ENCODE peak calls at places on chromosomes 6 and 20, in eight cellular contexts. One of them, this sample, is unnamed. For H3K36me3, the result is how much of the 10 kb centered on the place peaks cover.

GRCh38 chr6:80676386-80676785 is 569.9 kb downstream of the BCKDHB start:
- DNase-seq in suprapubic skin: no peak
- DNase-seq in HAP-1: no peak
- DNase-seq in CD8-positive, alpha-beta memory T cell: no peak
- DNase-seq in effector memory CD4-positive, alpha-beta T cell: no peak
- DNase-seq in esophagus muscularis mucosa: no peak
- DNase-seq in transverse colon: no peak
- DNase-seq in ovary: no peak
- DNase-seq in this sample: no peak

GRCh38 chr20:61972910-61973508 is 92.7 kb downstream of the TAF4 start:
- DNase-seq in suprapubic skin: no peak
- DNase-seq in HAP-1: no peak
- DNase-seq in CD8-positive, alpha-beta memory T cell: no peak
- DNase-seq in effector memory CD4-positive, alpha-beta T cell: no peak
- DNase-seq in esophagus muscularis mucosa: no peak
- DNase-seq in transverse colon: no peak
- DNase-seq in ovary: no peak
- DNase-seq in this sample: no peak

GRCh38 chr20:60583741-60584140 is 625.5 kb downstream of the CDH26 start:
- DNase-seq in suprapubic skin: no peak
- DNase-seq in HAP-1: no peak
- DNase-seq in CD8-positive, alpha-beta memory T cell: no peak
- DNase-seq in effector memory CD4-positive, alpha-beta T cell: no peak
- DNase-seq in esophagus muscularis mucosa: no peak
- DNase-seq in transverse colon: no peak
- DNase-seq in ovary: no peak
- DNase-seq in this sample: no peak

GRCh38 chr6:4313044-4313686 is 177.8 kb upstream of the ECI2 start:
- DNase-seq in suprapubic skin: peak
- DNase-seq in HAP-1: no peak
- DNase-seq in CD8-positive, alpha-beta memory T cell: no peak
- DNase-seq in effector memory CD4-positive, alpha-beta T cell: no peak
- DNase-seq in esophagus muscularis mucosa: peak
- DNase-seq in transverse colon: peak
- DNase-seq in ovary: no peak
- DNase-seq in this sample: no peak

GRCh38 chr20:38222231-38222922 is 38.2 kb downstream of the KIAA1755 start:
- DNase-seq in suprapubic skin: peak
- DNase-seq in HAP-1: peak
- DNase-seq in CD8-positive, alpha-beta memory T cell: peak
- DNase-seq in effector memory CD4-positive, alpha-beta T cell: peak
- DNase-seq in esophagus muscularis mucosa: no peak
- DNase-seq in transverse colon: peak
- DNase-seq in ovary: peak
- DNase-seq in this sample: peak

GRCh38 chr20:37968726-37969401 is 64.4 kb downstream of the TTI1 start:
- DNase-seq in suprapubic skin: no peak
- DNase-seq in HAP-1: no peak
- DNase-seq in CD8-positive, alpha-beta memory T cell: no peak
- DNase-seq in effector memory CD4-positive, alpha-beta T cell: no peak
- DNase-seq in esophagus muscularis mucosa: peak
- DNase-seq in transverse colon: no peak
- DNase-seq in ovary: no peak
- DNase-seq in this sample: no peak

GRCh38 chr6:147381734-147382133 is 126.8 kb upstream of the SAMD5 start:
- DNase-seq in suprapubic skin: no peak
- DNase-seq in HAP-1: no peak
- DNase-seq in CD8-positive, alpha-beta memory T cell: no peak
- DNase-seq in effector memory CD4-positive, alpha-beta T cell: no peak
- DNase-seq in esophagus muscularis mucosa: no peak
- DNase-seq in transverse colon: no peak
- DNase-seq in ovary: no peak
- DNase-seq in this sample: no peak

GRCh38 chr20:22425344-22426295 is 158.8 kb downstream of the FOXA2 start:
- DNase-seq in suprapubic skin: no peak
- DNase-seq in HAP-1: no peak
- DNase-seq in CD8-positive, alpha-beta memory T cell: no peak
- DNase-seq in effector memory CD4-positive, alpha-beta T cell: no peak
- DNase-seq in esophagus muscularis mucosa: no peak
- DNase-seq in transverse colon: no peak
- DNase-seq in ovary: no peak
- DNase-seq in this sample: no peak

GRCh38 chr6:128280960-128281359 is 239.4 kb downstream of the PTPRK start:
- DNase-seq in suprapubic skin: no peak
- DNase-seq in HAP-1: no peak
- DNase-seq in CD8-positive, alpha-beta memory T cell: no peak
- DNase-seq in effector memory CD4-positive, alpha-beta T cell: no peak
- DNase-seq in esophagus muscularis mucosa: no peak
- DNase-seq in transverse colon: no peak
- DNase-seq in ovary: no peak
- DNase-seq in this sample: no peak

GRCh38 chr20:61744691-61745396 is 320.8 kb downstream of the TAF4 start:
- DNase-seq in suprapubic skin: no peak
- DNase-seq in HAP-1: no peak
- DNase-seq in CD8-positive, alpha-beta memory T cell: no peak
- DNase-seq in effector memory CD4-positive, alpha-beta T cell: no peak
- DNase-seq in esophagus muscularis mucosa: no peak
- DNase-seq in transverse colon: no peak
- DNase-seq in ovary: no peak
- DNase-seq in this sample: no peak

GRCh38 chr6:125302840-125303511 is 1.2 kb upstream of the HDDC2 start:
- DNase-seq in suprapubic skin: no peak
- DNase-seq in HAP-1: no peak
- DNase-seq in CD8-positive, alpha-beta memory T cell: no peak
- DNase-seq in effector memory CD4-positive, alpha-beta T cell: no peak
- DNase-seq in esophagus muscularis mucosa: no peak
- DNase-seq in transverse colon: no peak
- DNase-seq in ovary: no peak
- DNase-seq in this sample: no peak

GRCh38 chr6:3266170-3266569 is 7.4 kb downstream of the PSMG4 start:
- DNase-seq in suprapubic skin: no peak
- DNase-seq in HAP-1: no peak
- DNase-seq in CD8-positive, alpha-beta memory T cell: no peak
- DNase-seq in effector memory CD4-positive, alpha-beta T cell: no peak
- DNase-seq in esophagus muscularis mucosa: no peak
- DNase-seq in transverse colon: no peak
- DNase-seq in ovary: no peak
- DNase-seq in this sample: no peak

GRCh38 chr6:30821862-30822784 is 62.2 kb upstream of the DDR1 start:
- DNase-seq in suprapubic skin: no peak
- DNase-seq in HAP-1: no peak
- DNase-seq in CD8-positive, alpha-beta memory T cell: no peak
- DNase-seq in effector memory CD4-positive, alpha-beta T cell: no peak
- DNase-seq in esophagus muscularis mucosa: no peak
- DNase-seq in transverse colon: no peak
- DNase-seq in ovary: no peak
- DNase-seq in this sample: no peak

GRCh38 chr6:5846335-5846734 is 160.4 kb downstream of the NRN1 start:
- DNase-seq in suprapubic skin: no peak
- DNase-seq in HAP-1: no peak
- DNase-seq in CD8-positive, alpha-beta memory T cell: no peak
- DNase-seq in effector memory CD4-positive, alpha-beta T cell: no peak
- DNase-seq in esophagus muscularis mucosa: no peak
- DNase-seq in transverse colon: no peak
- DNase-seq in ovary: no peak
- DNase-seq in this sample: no peak

GRCh38 chr6:107956586-107957164 is 1.3 kb downstream of the SEC63 start:
- DNase-seq in suprapubic skin: no peak
- DNase-seq in HAP-1: no peak
- DNase-seq in CD8-positive, alpha-beta memory T cell: no peak
- DNase-seq in effector memory CD4-positive, alpha-beta T cell: no peak
- DNase-seq in esophagus muscularis mucosa: no peak
- DNase-seq in transverse colon: no peak
- DNase-seq in ovary: no peak
- DNase-seq in this sample: no peak

GRCh38 chr6:13273931-13274706 is 54.2 kb downstream of the TBC1D7 start:
- DNase-seq in suprapubic skin: no peak
- DNase-seq in HAP-1: no peak
- DNase-seq in CD8-positive, alpha-beta memory T cell: peak
- DNase-seq in effector memory CD4-positive, alpha-beta T cell: peak
- DNase-seq in esophagus muscularis mucosa: no peak
- DNase-seq in transverse colon: peak
- DNase-seq in ovary: no peak
- DNase-seq in this sample: no peak

DNA sequence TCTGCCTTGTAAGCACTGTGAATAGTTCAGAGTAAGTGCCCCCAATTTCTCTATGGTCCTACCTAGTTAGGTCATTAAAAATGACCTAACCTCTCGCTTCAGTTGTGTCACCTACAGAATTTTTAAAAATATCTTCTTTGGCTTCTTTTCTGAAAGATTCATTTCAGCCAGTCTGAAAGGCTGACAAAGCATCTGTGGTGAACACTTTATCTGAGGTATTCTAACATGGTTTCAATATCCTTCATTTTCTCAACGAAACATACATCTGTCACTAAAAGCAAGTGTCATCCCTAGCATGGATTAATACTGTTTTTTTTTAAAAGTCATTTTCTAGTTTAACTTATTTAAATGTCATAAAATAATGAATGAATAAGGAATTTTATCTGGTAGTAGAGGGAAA is 5.1 kb downstream of the DPM1 start:
- DNase-seq in suprapubic skin: no peak
- DNase-seq in HAP-1: no peak
- DNase-seq in CD8-positive, alpha-beta memory T cell: no peak
- DNase-seq in effector memory CD4-positive, alpha-beta T cell: no peak
- DNase-seq in esophagus muscularis mucosa: no peak
- DNase-seq in transverse colon: no peak
- DNase-seq in ovary: no peak
- DNase-seq in this sample: no peak
- H3K36me3 ChIP-seq in suprapubic skin: under half
- H3K36me3 ChIP-seq in HAP-1: half or more
- H3K36me3 ChIP-seq in CD8-positive, alpha-beta memory T cell: under half
- H3K36me3 ChIP-seq in effector memory CD4-positive, alpha-beta T cell: under half
- H3K36me3 ChIP-seq in esophagus muscularis mucosa: half or more
- H3K36me3 ChIP-seq in transverse colon: under half
- H3K36me3 ChIP-seq in ovary: under half
- H3K36me3 ChIP-seq in this sample: under half

GRCh38 chr6:7562769-7563168 is 21.3 kb downstream of the DSP start:
- DNase-seq in suprapubic skin: no peak
- DNase-seq in HAP-1: no peak
- DNase-seq in CD8-positive, alpha-beta memory T cell: no peak
- DNase-seq in effector memory CD4-positive, alpha-beta T cell: no peak
- DNase-seq in esophagus muscularis mucosa: no peak
- DNase-seq in transverse colon: no peak
- DNase-seq in ovary: no peak
- DNase-seq in this sample: no peak

GRCh38 chr6:7559196-7559595 is 17.7 kb downstream of the DSP start:
- DNase-seq in suprapubic skin: no peak
- DNase-seq in HAP-1: no peak
- DNase-seq in CD8-positive, alpha-beta memory T cell: no peak
- DNase-seq in effector memory CD4-positive, alpha-beta T cell: no peak
- DNase-seq in esophagus muscularis mucosa: peak
- DNase-seq in transverse colon: no peak
- DNase-seq in ovary: no peak
- DNase-seq in this sample: no peak

GRCh38 chr6:7561153-7561964 is 19.9 kb downstream of the DSP start:
- DNase-seq in suprapubic skin: no peak
- DNase-seq in HAP-1: no peak
- DNase-seq in CD8-positive, alpha-beta memory T cell: no peak
- DNase-seq in effector memory CD4-positive, alpha-beta T cell: no peak
- DNase-seq in esophagus muscularis mucosa: no peak
- DNase-seq in transverse colon: peak
- DNase-seq in ovary: no peak
- DNase-seq in this sample: no peak

GRCh38 chr6:7557652-7558051 is 16.2 kb downstream of the DSP start:
- DNase-seq in suprapubic skin: no peak
- DNase-seq in HAP-1: no peak
- DNase-seq in CD8-positive, alpha-beta memory T cell: no peak
- DNase-seq in effector memory CD4-positive, alpha-beta T cell: no peak
- DNase-seq in esophagus muscularis mucosa: no peak
- DNase-seq in transverse colon: no peak
- DNase-seq in ovary: no peak
- DNase-seq in this sample: no peak

DNA sequence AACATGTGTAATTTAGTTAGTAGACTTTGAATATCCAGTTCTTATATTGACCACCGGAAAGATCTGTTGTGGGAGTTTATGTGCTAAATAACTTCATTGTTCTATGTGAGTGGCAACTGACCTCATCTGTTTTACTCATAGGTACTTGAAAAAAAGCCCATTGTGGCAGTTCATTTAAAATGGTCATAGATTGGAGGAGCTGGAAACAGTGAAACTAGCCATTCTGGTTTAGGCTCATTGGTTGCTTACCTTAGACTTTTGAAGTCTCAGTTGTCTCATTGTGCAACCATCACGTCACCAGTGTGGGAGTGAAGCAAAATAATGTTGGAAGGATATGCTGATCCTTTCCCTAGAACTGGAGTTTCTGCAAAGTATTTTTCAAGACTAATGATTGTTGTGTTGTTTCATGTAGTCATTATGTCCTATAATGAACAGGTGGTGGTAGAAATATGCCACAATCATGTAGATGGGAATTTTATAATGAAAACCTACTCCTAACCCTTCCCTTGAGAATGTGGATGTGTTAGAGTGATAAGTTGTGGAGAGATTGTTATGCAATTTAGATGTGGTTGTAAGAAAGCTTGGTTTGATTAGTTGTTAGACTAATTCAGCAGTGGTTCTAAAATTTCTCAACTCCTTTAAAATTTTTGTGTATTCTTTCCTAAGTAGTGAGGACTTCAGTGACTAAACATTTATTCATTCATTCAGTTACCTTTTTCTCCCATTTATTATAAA is 18.3 kb downstream of the DSP start:
- DNase-seq in suprapubic skin: no peak
- DNase-seq in HAP-1: no peak
- DNase-seq in CD8-positive, alpha-beta memory T cell: no peak
- DNase-seq in effector memory CD4-positive, alpha-beta T cell: no peak
- DNase-seq in esophagus muscularis mucosa: peak
- DNase-seq in transverse colon: no peak
- DNase-seq in ovary: no peak
- DNase-seq in this sample: no peak
- H3K36me3 ChIP-seq in suprapubic skin: half or more
- H3K36me3 ChIP-seq in HAP-1: under half
- H3K36me3 ChIP-seq in CD8-positive, alpha-beta memory T cell: under half
- H3K36me3 ChIP-seq in effector memory CD4-positive, alpha-beta T cell: under half
- H3K36me3 ChIP-seq in esophagus muscularis mucosa: under half
- H3K36me3 ChIP-seq in transverse colon: under half
- H3K36me3 ChIP-seq in ovary: under half
- H3K36me3 ChIP-seq in this sample: under half

DNA sequence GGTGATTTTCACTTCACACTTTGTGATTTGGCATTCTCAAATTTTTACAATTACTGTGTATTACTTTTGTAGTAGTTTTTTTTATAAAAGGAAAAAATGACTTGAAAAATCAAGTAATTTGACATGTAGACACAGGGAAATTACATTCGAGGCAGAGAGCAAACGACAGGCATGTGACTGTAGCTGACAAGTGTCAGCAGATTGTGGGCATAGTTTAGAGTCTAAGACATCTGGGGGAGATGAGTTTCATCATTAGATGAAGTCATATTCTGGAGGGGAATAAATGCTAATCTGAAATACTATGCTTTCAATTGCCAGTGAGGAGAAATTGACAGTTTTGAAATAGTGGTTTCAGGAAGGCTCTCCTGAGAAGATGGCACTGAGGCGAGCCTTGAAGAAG is 126.0 kb downstream of the MTHFD1L start:
- DNase-seq in suprapubic skin: no peak
- DNase-seq in HAP-1: no peak
- DNase-seq in CD8-positive, alpha-beta memory T cell: no peak
- DNase-seq in effector memory CD4-positive, alpha-beta T cell: no peak
- DNase-seq in esophagus muscularis mucosa: no peak
- DNase-seq in transverse colon: no peak
- DNase-seq in ovary: no peak
- DNase-seq in this sample: no peak
- H3K36me3 ChIP-seq in suprapubic skin: under half
- H3K36me3 ChIP-seq in HAP-1: under half
- H3K36me3 ChIP-seq in CD8-positive, alpha-beta memory T cell: under half
- H3K36me3 ChIP-seq in effector memory CD4-positive, alpha-beta T cell: under half
- H3K36me3 ChIP-seq in esophagus muscularis mucosa: under half
- H3K36me3 ChIP-seq in transverse colon: under half
- H3K36me3 ChIP-seq in ovary: under half
- H3K36me3 ChIP-seq in this sample: under half

GRCh38 chr20:41078329-41078728 is 49.7 kb downstream of the TOP1 start:
- DNase-seq in suprapubic skin: no peak
- DNase-seq in HAP-1: peak
- DNase-seq in CD8-positive, alpha-beta memory T cell: no peak
- DNase-seq in effector memory CD4-positive, alpha-beta T cell: no peak
- DNase-seq in esophagus muscularis mucosa: no peak
- DNase-seq in transverse colon: no peak
- DNase-seq in ovary: no peak
- DNase-seq in this sample: no peak
- H3K36me3 ChIP-seq in suprapubic skin: under half
- H3K36me3 ChIP-seq in HAP-1: under half
- H3K36me3 ChIP-seq in CD8-positive, alpha-beta memory T cell: under half
- H3K36me3 ChIP-seq in effector memory CD4-positive, alpha-beta T cell: under half
- H3K36me3 ChIP-seq in esophagus muscularis mucosa: under half
- H3K36me3 ChIP-seq in transverse colon: under half
- H3K36me3 ChIP-seq in ovary: under half
- H3K36me3 ChIP-seq in this sample: under half

This sample was measured in iPS DF 6.9.